ENCODE peak calls at places on chromosomes 12 and 14, in nine cellular contexts. Z, O, F, Q, X, P, J, U and Y are unnamed samples.

GRCh38 chr12:106960443-106960842 is 4.7 kb downstream of the TMEM263 start:
- DNase-seq in Z (no peak), O (no peak), F (no peak), Q (no peak), X (no peak), P (no peak), J (no peak), U (no peak), Y (no peak)

GRCh38 chr12:124779161-124780141 is 84.2 kb downstream of the SCARB1 start:
- DNase-seq in Z (no peak), O (no peak), F (no peak), Q (no peak), X (no peak), P (no peak), J (no peak), U (no peak), Y (no peak)

GRCh38 chr12:75690556-75690955 is 179.1 kb upstream of the KRR1 start:
- DNase-seq in Z (peak), O (no peak), F (no peak), Q (no peak), X (peak), P (no peak), J (no peak), U (no peak), Y (no peak)

GRCh38 chr12:69906411-69907216 is 81.6 kb downstream of the MYRFL start:
- DNase-seq in Z (no peak), O (no peak), F (no peak), Q (no peak), X (no peak), P (no peak), J (no peak), U (no peak), Y (no peak)

GRCh38 chr12:76787689-76788088 is 23.8 kb downstream of the ZDHHC17 start:
- DNase-seq in Z (no peak), O (no peak), F (no peak), Q (no peak), X (no peak), P (no peak), J (no peak), U (no peak), Y (no peak)

GRCh38 chr12:47551426-47551851 is 154.4 kb downstream of the RPAP3 start:
- DNase-seq in Z (peak), O (no peak), F (no peak), Q (no peak), X (no peak), P (no peak), J (no peak), U (no peak), Y (no peak)

GRCh38 chr12:121590476-121591143 is 9.8 kb upstream of the KDM2B start:
- DNase-seq in Z (peak), O (no peak), F (no peak), Q (no peak), X (no peak), P (peak), J (no peak), U (no peak), Y (no peak)

GRCh38 chr12:52837341-52837741 is 3.2 kb upstream of the KRT79 start:
- DNase-seq in Z (peak), O (no peak), F (no peak), Q (peak), X (peak), P (no peak), J (no peak), U (no peak), Y (peak)

GRCh38 chr12:55934343-55934742 is 3.4 kb downstream of the DGKA start:
- DNase-seq in Z (no peak), O (no peak), F (no peak), Q (no peak), X (no peak), P (no peak), J (no peak), U (no peak), Y (no peak)

GRCh38 chr12:67524861-67525499 is 123.6 kb upstream of the DYRK2 start:
- DNase-seq in Z (no peak), O (no peak), F (no peak), Q (no peak), X (no peak), P (no peak), J (no peak), U (no peak), Y (no peak)

GRCh38 chr12:32698285-32698684 is 19.2 kb downstream of the DNM1L start:
- DNase-seq in Z (no peak), O (peak), F (no peak), Q (no peak), X (no peak), P (no peak), J (no peak), U (no peak), Y (no peak)

GRCh38 chr12:121579981-121580868 is 598 bp downstream of the KDM2B start:
- DNase-seq in Z (peak), O (peak), F (peak), Q (peak), X (peak), P (peak), J (peak), U (peak), Y (peak)

GRCh38 chr12:127810026-127810425 is 456.9 kb upstream of the TMEM132C start:
- DNase-seq in Z (peak), O (no peak), F (no peak), Q (no peak), X (no peak), P (no peak), J (no peak), U (no peak), Y (no peak)

GRCh38 chr12:103043531-103044445 is 86.3 kb downstream of the ASCL1 start:
- DNase-seq in Z (no peak), O (no peak), F (no peak), Q (no peak), X (no peak), P (no peak), J (no peak), U (no peak), Y (no peak)

GRCh38 chr12:76444408-76444984 is 96.3 kb upstream of the BBS10 start:
- DNase-seq in Z (peak), O (no peak), F (no peak), Q (no peak), X (no peak), P (no peak), J (no peak), U (no peak), Y (no peak)

GRCh38 chr14:32620724-32621123 is 291.6 kb downstream of the AKAP6 start:
- DNase-seq in Z (peak), O (no peak), F (no peak), Q (no peak), X (no peak), P (no peak), J (no peak), U (no peak), Y (no peak)

GRCh38 chr12:128551266-128552025 is 272.3 kb downstream of the SLC15A4 start:
- DNase-seq in Z (no peak), O (peak), F (no peak), Q (no peak), X (no peak), P (no peak), J (no peak), U (peak), Y (peak)

GRCh38 chr12:124498178-124498869 is 69.1 kb downstream of the NCOR2 start:
- DNase-seq in Z (peak), O (no peak), F (no peak), Q (no peak), X (no peak), P (no peak), J (peak), U (no peak), Y (no peak)

GRCh38 chr12:11836282-11836963 is 186.9 kb downstream of the ETV6 start:
- DNase-seq in Z (no peak), O (no peak), F (peak), Q (no peak), X (no peak), P (no peak), J (no peak), U (no peak), Y (no peak)

GRCh38 chr14:40417777-40418401 is 985.7 kb upstream of the FBXO33 start:
- DNase-seq in Z (no peak), O (no peak), F (no peak), Q (no peak), X (peak), P (no peak), J (no peak), U (peak), Y (peak)